ENCODE peak calls at places on chromosomes 6 and 20, in eight cellular contexts. One of them, this sample, is unnamed.

GRCh38 chr6:84967389-84967788 is 203.0 kb upstream of the TBX18 start:
- DNase-seq in EH: peak; percentile 50
- DNase-seq in C1 segment of cervical spinal cord: peak; percentile 1
- DNase-seq in GM04503: peak; percentile 9
- DNase-seq in IMR-90: peak; percentile 15
- DNase-seq in EL: peak; percentile 54
- DNase-seq in stimulated activated CD4-positive, alpha-beta T cell treated with anti-CD3 and anti-CD28 coated beads, Interleukin-1b, Interleukin-23, amount 100 ng/mL, for 1 hour: no peak
- DNase-seq in T-helper 17 cell: no peak
- DNase-seq in this sample: peak; percentile 48

GRCh38 chr6:158942349-158942748 is 57.7 kb downstream of the RSPH3 start:
- DNase-seq in EH: no peak
- DNase-seq in T-helper 17 cell: no peak
- DNase-seq in stimulated activated CD4-positive, alpha-beta T cell treated with anti-CD3 and anti-CD28 coated beads, Interleukin-1b, Interleukin-23, amount 100 ng/mL, for 1 hour: no peak
- DNase-seq in IMR-90: no peak
- DNase-seq in GM04503: no peak
- DNase-seq in EL: no peak
- DNase-seq in C1 segment of cervical spinal cord: no peak
- DNase-seq in this sample: no peak

GRCh38 chr20:645318-646106 is 7.5 kb downstream of the SRXN1 start:
- DNase-seq in stimulated activated CD4-positive, alpha-beta T cell treated with anti-CD3 and anti-CD28 coated beads, Interleukin-1b, Interleukin-23, amount 100 ng/mL, for 1 hour: peak; percentile 19
- DNase-seq in T-helper 17 cell: peak; percentile 50
- DNase-seq in GM04503: no peak
- DNase-seq in EL: peak; percentile 65
- DNase-seq in C1 segment of cervical spinal cord: peak; percentile 72
- DNase-seq in IMR-90: peak; percentile 57
- DNase-seq in EH: peak; percentile 57
- DNase-seq in this sample: peak; percentile 70

GRCh38 chr6:153959281-153959680 is 79.8 kb upstream of the OPRM1 start:
- DNase-seq in EH: no peak
- DNase-seq in stimulated activated CD4-positive, alpha-beta T cell treated with anti-CD3 and anti-CD28 coated beads, Interleukin-1b, Interleukin-23, amount 100 ng/mL, for 1 hour: no peak
- DNase-seq in IMR-90: no peak
- DNase-seq in T-helper 17 cell: no peak
- DNase-seq in C1 segment of cervical spinal cord: no peak
- DNase-seq in GM04503: no peak
- DNase-seq in EL: no peak
- DNase-seq in this sample: no peak

GRCh38 chr20:48613926-48614325 is 213.9 kb downstream of the PREX1 start:
- DNase-seq in EL: no peak
- DNase-seq in T-helper 17 cell: no peak
- DNase-seq in GM04503: no peak
- DNase-seq in EH: no peak
- DNase-seq in C1 segment of cervical spinal cord: no peak
- DNase-seq in stimulated activated CD4-positive, alpha-beta T cell treated with anti-CD3 and anti-CD28 coated beads, Interleukin-1b, Interleukin-23, amount 100 ng/mL, for 1 hour: no peak
- DNase-seq in IMR-90: no peak
- DNase-seq in this sample: no peak

GRCh38 chr6:41546866-41547798 is 951 bp downstream of the FOXP4 start:
- DNase-seq in C1 segment of cervical spinal cord: peak; percentile 43
- DNase-seq in EL: peak; percentile 50
- DNase-seq in EH: peak; percentile 46
- DNase-seq in stimulated activated CD4-positive, alpha-beta T cell treated with anti-CD3 and anti-CD28 coated beads, Interleukin-1b, Interleukin-23, amount 100 ng/mL, for 1 hour: no peak
- DNase-seq in T-helper 17 cell: no peak
- DNase-seq in GM04503: no peak
- DNase-seq in IMR-90: peak; percentile 30
- DNase-seq in this sample: peak; percentile 24

GRCh38 chr20:17558154-17558940 is 11.5 kb upstream of the DSTN start:
- DNase-seq in GM04503: peak; percentile 92
- DNase-seq in T-helper 17 cell: no peak
- DNase-seq in EL: peak; percentile 91
- DNase-seq in IMR-90: peak; percentile 91
- DNase-seq in stimulated activated CD4-positive, alpha-beta T cell treated with anti-CD3 and anti-CD28 coated beads, Interleukin-1b, Interleukin-23, amount 100 ng/mL, for 1 hour: no peak
- DNase-seq in EH: peak; percentile 92
- DNase-seq in C1 segment of cervical spinal cord: no peak
- DNase-seq in this sample: peak; percentile 95

GRCh38 chr6:144741659-144742058 is 456.5 kb downstream of the UTRN start:
- DNase-seq in IMR-90: no peak
- DNase-seq in GM04503: no peak
- DNase-seq in C1 segment of cervical spinal cord: no peak
- DNase-seq in EL: no peak
- DNase-seq in stimulated activated CD4-positive, alpha-beta T cell treated with anti-CD3 and anti-CD28 coated beads, Interleukin-1b, Interleukin-23, amount 100 ng/mL, for 1 hour: no peak
- DNase-seq in T-helper 17 cell: no peak
- DNase-seq in EH: no peak
- DNase-seq in this sample: no peak

GRCh38 chr6:130598021-130598989 is 228.9 kb upstream of the SMLR1 start:
- DNase-seq in EH: peak; percentile 21
- DNase-seq in T-helper 17 cell: no peak
- DNase-seq in EL: peak; percentile 54
- DNase-seq in IMR-90: no peak
- DNase-seq in stimulated activated CD4-positive, alpha-beta T cell treated with anti-CD3 and anti-CD28 coated beads, Interleukin-1b, Interleukin-23, amount 100 ng/mL, for 1 hour: no peak
- DNase-seq in GM04503: no peak
- DNase-seq in C1 segment of cervical spinal cord: no peak
- DNase-seq in this sample: peak; percentile 43

GRCh38 chr6:25302156-25302555 is 23.0 kb downstream of the CARMIL1 start:
- DNase-seq in EH: peak; percentile 63
- DNase-seq in T-helper 17 cell: no peak
- DNase-seq in C1 segment of cervical spinal cord: no peak
- DNase-seq in IMR-90: no peak
- DNase-seq in stimulated activated CD4-positive, alpha-beta T cell treated with anti-CD3 and anti-CD28 coated beads, Interleukin-1b, Interleukin-23, amount 100 ng/mL, for 1 hour: no peak
- DNase-seq in EL: no peak
- DNase-seq in GM04503: no peak
- DNase-seq in this sample: no peak

GRCh38 chr20:51446656-51447055 is 95.9 kb downstream of the NFATC2 start:
- DNase-seq in EH: peak; percentile 91
- DNase-seq in T-helper 17 cell: no peak
- DNase-seq in EL: peak; percentile 94
- DNase-seq in C1 segment of cervical spinal cord: no peak
- DNase-seq in IMR-90: peak; percentile 86
- DNase-seq in stimulated activated CD4-positive, alpha-beta T cell treated with anti-CD3 and anti-CD28 coated beads, Interleukin-1b, Interleukin-23, amount 100 ng/mL, for 1 hour: no peak
- DNase-seq in GM04503: no peak
- DNase-seq in this sample: peak; percentile 85

GRCh38 chr6:21213492-21213891 is 380.1 kb upstream of the SOX4 start:
- DNase-seq in T-helper 17 cell: no peak
- DNase-seq in EL: no peak
- DNase-seq in stimulated activated CD4-positive, alpha-beta T cell treated with anti-CD3 and anti-CD28 coated beads, Interleukin-1b, Interleukin-23, amount 100 ng/mL, for 1 hour: no peak
- DNase-seq in EH: peak; percentile 7
- DNase-seq in GM04503: no peak
- DNase-seq in IMR-90: no peak
- DNase-seq in C1 segment of cervical spinal cord: no peak
- DNase-seq in this sample: no peak

GRCh38 chr20:61350500-61351250 is 98.6 kb downstream of the CDH4 start:
- DNase-seq in GM04503: no peak
- DNase-seq in EL: no peak
- DNase-seq in stimulated activated CD4-positive, alpha-beta T cell treated with anti-CD3 and anti-CD28 coated beads, Interleukin-1b, Interleukin-23, amount 100 ng/mL, for 1 hour: no peak
- DNase-seq in IMR-90: no peak
- DNase-seq in C1 segment of cervical spinal cord: no peak
- DNase-seq in T-helper 17 cell: no peak
- DNase-seq in EH: no peak
- DNase-seq in this sample: no peak

GRCh38 chr6:16179970-16180431 is 51.1 kb downstream of the MYLIP start:
- DNase-seq in EL: no peak
- DNase-seq in T-helper 17 cell: no peak
- DNase-seq in IMR-90: no peak
- DNase-seq in C1 segment of cervical spinal cord: no peak
- DNase-seq in EH: no peak
- DNase-seq in GM04503: no peak
- DNase-seq in stimulated activated CD4-positive, alpha-beta T cell treated with anti-CD3 and anti-CD28 coated beads, Interleukin-1b, Interleukin-23, amount 100 ng/mL, for 1 hour: no peak
- DNase-seq in this sample: no peak